ENCODE peak calls at places on chromosome 3, in ten cellular contexts. One of them, this sample, is unnamed.
A peak's percentile ranks its signal among the peaks of the same experiment; 100 is the strongest.

GRCh38 chr3:126498936-126499335 is 18.6 kb downstream of the UROC1 start:
- DNase-seq in hippocampal formation: no peak
- DNase-seq in Kasumi-1: no peak
- DNase-seq in fibroblast of pulmonary artery: no peak
- DNase-seq in EL: no peak
- DNase-seq in psoas muscle: no peak
- DNase-seq in mesothelial cell of epicardium: no peak
- DNase-seq in kidney tubule cell: no peak
- DNase-seq in amniotic epithelial cell: no peak
- DNase-seq in T-helper 2 cell: no peak
- DNase-seq in this sample: no peak

GRCh38 chr3:166593776-166594175 is 756.6 kb upstream of the BCHE start:
- DNase-seq in hippocampal formation: no peak
- DNase-seq in Kasumi-1: no peak
- DNase-seq in fibroblast of pulmonary artery: no peak
- DNase-seq in EL: no peak
- DNase-seq in psoas muscle: no peak
- DNase-seq in mesothelial cell of epicardium: no peak
- DNase-seq in kidney tubule cell: no peak
- DNase-seq in amniotic epithelial cell: no peak
- DNase-seq in T-helper 2 cell: no peak
- DNase-seq in this sample: no peak

GRCh38 chr3:188153498-188153948 is 434 bp upstream of the LPP start:
- DNase-seq in hippocampal formation: peak; percentile 71
- DNase-seq in Kasumi-1: peak; percentile 48
- DNase-seq in fibroblast of pulmonary artery: peak; percentile 97
- DNase-seq in EL: peak; percentile 97
- DNase-seq in psoas muscle: peak; percentile 81
- DNase-seq in mesothelial cell of epicardium: peak; percentile 74
- DNase-seq in kidney tubule cell: peak; percentile 95
- DNase-seq in amniotic epithelial cell: peak; percentile 94
- DNase-seq in T-helper 2 cell: peak; percentile 12
- DNase-seq in this sample: no peak

GRCh38 chr3:75395601-75396315 is 268.4 kb upstream of the FRG2C start:
- DNase-seq in hippocampal formation: no peak
- DNase-seq in Kasumi-1: no peak
- DNase-seq in fibroblast of pulmonary artery: no peak
- DNase-seq in EL: no peak
- DNase-seq in psoas muscle: no peak
- DNase-seq in mesothelial cell of epicardium: no peak
- DNase-seq in kidney tubule cell: no peak
- DNase-seq in amniotic epithelial cell: no peak
- DNase-seq in T-helper 2 cell: no peak
- DNase-seq in this sample: no peak

GRCh38 chr3:27914199-27914598 is 192.1 kb upstream of the EOMES start:
- DNase-seq in hippocampal formation: no peak
- DNase-seq in Kasumi-1: no peak
- DNase-seq in fibroblast of pulmonary artery: peak; percentile 7
- DNase-seq in EL: peak; percentile 3
- DNase-seq in psoas muscle: no peak
- DNase-seq in mesothelial cell of epicardium: no peak
- DNase-seq in kidney tubule cell: no peak
- DNase-seq in amniotic epithelial cell: no peak
- DNase-seq in T-helper 2 cell: no peak
- DNase-seq in this sample: no peak

GRCh38 chr3:124217542-124217941 is 225.6 kb upstream of the ROPN1 start:
- DNase-seq in hippocampal formation: peak; percentile 1
- DNase-seq in Kasumi-1: peak; percentile 72
- DNase-seq in fibroblast of pulmonary artery: peak; percentile 86
- DNase-seq in EL: peak; percentile 55
- DNase-seq in psoas muscle: peak; percentile 27
- DNase-seq in mesothelial cell of epicardium: peak; percentile 42
- DNase-seq in kidney tubule cell: peak; percentile 63
- DNase-seq in amniotic epithelial cell: peak; percentile 78
- DNase-seq in T-helper 2 cell: no peak
- DNase-seq in this sample: no peak

GRCh38 chr3:179528786-179529185 is 33.9 kb upstream of the ACTL6A start:
- DNase-seq in hippocampal formation: no peak
- DNase-seq in Kasumi-1: no peak
- DNase-seq in fibroblast of pulmonary artery: no peak
- DNase-seq in EL: no peak
- DNase-seq in psoas muscle: no peak
- DNase-seq in mesothelial cell of epicardium: no peak
- DNase-seq in kidney tubule cell: peak; percentile 76
- DNase-seq in amniotic epithelial cell: peak; percentile 52
- DNase-seq in T-helper 2 cell: no peak
- DNase-seq in this sample: no peak

GRCh38 chr3:134652409-134652831 is 1.6 kb upstream of the KY start:
- DNase-seq in hippocampal formation: no peak
- DNase-seq in Kasumi-1: no peak
- DNase-seq in fibroblast of pulmonary artery: peak; percentile 34
- DNase-seq in EL: peak; percentile 58
- DNase-seq in psoas muscle: no peak
- DNase-seq in mesothelial cell of epicardium: no peak
- DNase-seq in kidney tubule cell: peak; percentile 62
- DNase-seq in amniotic epithelial cell: no peak
- DNase-seq in T-helper 2 cell: no peak
- DNase-seq in this sample: no peak

GRCh38 chr3:71056327-71056726 is 527.2 kb downstream of the FOXP1 start:
- DNase-seq in hippocampal formation: no peak
- DNase-seq in Kasumi-1: no peak
- DNase-seq in fibroblast of pulmonary artery: peak; percentile 53
- DNase-seq in EL: peak; percentile 71
- DNase-seq in psoas muscle: no peak
- DNase-seq in mesothelial cell of epicardium: no peak
- DNase-seq in kidney tubule cell: peak; percentile 43
- DNase-seq in amniotic epithelial cell: peak; percentile 35
- DNase-seq in T-helper 2 cell: no peak
- DNase-seq in this sample: no peak

GRCh38 chr3:152175576-152175883 is 93.2 kb upstream of the MBNL1 start:
- DNase-seq in hippocampal formation: no peak
- DNase-seq in Kasumi-1: no peak
- DNase-seq in fibroblast of pulmonary artery: peak; percentile 89
- DNase-seq in EL: peak; percentile 88
- DNase-seq in psoas muscle: no peak
- DNase-seq in mesothelial cell of epicardium: no peak
- DNase-seq in kidney tubule cell: peak; percentile 42
- DNase-seq in amniotic epithelial cell: peak; percentile 94
- DNase-seq in T-helper 2 cell: no peak
- DNase-seq in this sample: no peak

GRCh38 chr3:71791634-71792033 is 6.7 kb upstream of the PROK2 start:
- DNase-seq in hippocampal formation: no peak
- DNase-seq in Kasumi-1: no peak
- DNase-seq in fibroblast of pulmonary artery: no peak
- DNase-seq in EL: no peak
- DNase-seq in psoas muscle: no peak
- DNase-seq in mesothelial cell of epicardium: no peak
- DNase-seq in kidney tubule cell: no peak
- DNase-seq in amniotic epithelial cell: no peak
- DNase-seq in T-helper 2 cell: no peak
- DNase-seq in this sample: no peak

GRCh38 chr3:124563376-124563775 is 166.9 kb upstream of the UMPS start:
- DNase-seq in hippocampal formation: no peak
- DNase-seq in Kasumi-1: no peak
- DNase-seq in fibroblast of pulmonary artery: no peak
- DNase-seq in EL: no peak
- DNase-seq in psoas muscle: no peak
- DNase-seq in mesothelial cell of epicardium: no peak
- DNase-seq in kidney tubule cell: peak; percentile 44
- DNase-seq in amniotic epithelial cell: peak; percentile 66
- DNase-seq in T-helper 2 cell: no peak
- DNase-seq in this sample: no peak

GRCh38 chr3:175335229-175335628 is 476.1 kb downstream of the NAALADL2 start:
- DNase-seq in hippocampal formation: no peak
- DNase-seq in Kasumi-1: no peak
- DNase-seq in fibroblast of pulmonary artery: no peak
- DNase-seq in EL: peak; percentile 70
- DNase-seq in psoas muscle: no peak
- DNase-seq in mesothelial cell of epicardium: no peak
- DNase-seq in kidney tubule cell: no peak
- DNase-seq in amniotic epithelial cell: no peak
- DNase-seq in T-helper 2 cell: no peak
- DNase-seq in this sample: no peak

GRCh38 chr3:47096955-47097354 is 67.0 kb downstream of the SETD2 start:
- DNase-seq in hippocampal formation: no peak
- DNase-seq in Kasumi-1: no peak
- DNase-seq in fibroblast of pulmonary artery: peak; percentile 50
- DNase-seq in EL: peak; percentile 75
- DNase-seq in psoas muscle: no peak
- DNase-seq in mesothelial cell of epicardium: no peak
- DNase-seq in kidney tubule cell: peak; percentile 74
- DNase-seq in amniotic epithelial cell: peak; percentile 69
- DNase-seq in T-helper 2 cell: no peak
- DNase-seq in this sample: no peak

GRCh38 chr3:125045194-125045593 is 10.6 kb downstream of the HEG1 start:
- DNase-seq in hippocampal formation: no peak
- DNase-seq in Kasumi-1: no peak
- DNase-seq in fibroblast of pulmonary artery: peak; percentile 65
- DNase-seq in EL: no peak
- DNase-seq in psoas muscle: no peak
- DNase-seq in mesothelial cell of epicardium: no peak
- DNase-seq in kidney tubule cell: no peak
- DNase-seq in amniotic epithelial cell: peak; percentile 80
- DNase-seq in T-helper 2 cell: no peak
- DNase-seq in this sample: no peak

GRCh38 chr3:11542551-11542950 is 101.2 kb downstream of the VGLL4 start:
- DNase-seq in hippocampal formation: no peak
- DNase-seq in Kasumi-1: no peak
- DNase-seq in fibroblast of pulmonary artery: no peak
- DNase-seq in EL: no peak
- DNase-seq in psoas muscle: no peak
- DNase-seq in mesothelial cell of epicardium: no peak
- DNase-seq in kidney tubule cell: no peak
- DNase-seq in amniotic epithelial cell: no peak
- DNase-seq in T-helper 2 cell: no peak
- DNase-seq in this sample: no peak

GRCh38 chr3:189092547-189092946 is 79.2 kb upstream of the TPRG1 start:
- DNase-seq in hippocampal formation: no peak
- DNase-seq in Kasumi-1: no peak
- DNase-seq in fibroblast of pulmonary artery: no peak
- DNase-seq in EL: no peak
- DNase-seq in psoas muscle: no peak
- DNase-seq in mesothelial cell of epicardium: no peak
- DNase-seq in kidney tubule cell: no peak
- DNase-seq in amniotic epithelial cell: no peak
- DNase-seq in T-helper 2 cell: no peak
- DNase-seq in this sample: no peak

GRCh38 chr3:101819649-101820202 is 29.6 kb upstream of the NFKBIZ start:
- DNase-seq in hippocampal formation: no peak
- DNase-seq in Kasumi-1: no peak
- DNase-seq in fibroblast of pulmonary artery: no peak
- DNase-seq in EL: no peak
- DNase-seq in psoas muscle: no peak
- DNase-seq in mesothelial cell of epicardium: no peak
- DNase-seq in kidney tubule cell: no peak
- DNase-seq in amniotic epithelial cell: peak; percentile 35
- DNase-seq in T-helper 2 cell: no peak
- DNase-seq in this sample: no peak

GRCh38 chr3:56923546-56924224 is 121.9 kb upstream of the ARHGEF3 start:
- DNase-seq in hippocampal formation: no peak
- DNase-seq in Kasumi-1: no peak
- DNase-seq in fibroblast of pulmonary artery: peak; percentile 90
- DNase-seq in EL: peak; percentile 19
- DNase-seq in psoas muscle: no peak
- DNase-seq in mesothelial cell of epicardium: no peak
- DNase-seq in kidney tubule cell: peak; percentile 86
- DNase-seq in amniotic epithelial cell: peak; percentile 43
- DNase-seq in T-helper 2 cell: no peak
- DNase-seq in this sample: no peak

GRCh38 chr3:16897254-16897926 is 12.6 kb downstream of the PLCL2 start:
- DNase-seq in hippocampal formation: no peak
- DNase-seq in Kasumi-1: no peak
- DNase-seq in fibroblast of pulmonary artery: no peak
- DNase-seq in EL: peak; percentile 87
- DNase-seq in psoas muscle: no peak
- DNase-seq in mesothelial cell of epicardium: no peak
- DNase-seq in kidney tubule cell: peak; percentile 64
- DNase-seq in amniotic epithelial cell: peak; percentile 16
- DNase-seq in T-helper 2 cell: no peak
- DNase-seq in this sample: no peak

GRCh38 chr3:37862712-37863551 is 1.3 kb downstream of the CTDSPL start:
- DNase-seq in hippocampal formation: peak; percentile 40
- DNase-seq in Kasumi-1: peak; percentile 12
- DNase-seq in fibroblast of pulmonary artery: peak; percentile 53
- DNase-seq in EL: peak; percentile 47
- DNase-seq in psoas muscle: peak; percentile 29
- DNase-seq in mesothelial cell of epicardium: no peak
- DNase-seq in kidney tubule cell: peak; percentile 57
- DNase-seq in amniotic epithelial cell: peak; percentile 75
- DNase-seq in T-helper 2 cell: no peak
- DNase-seq in this sample: no peak

GRCh38 chr3:35295875-35296274 is 343.4 kb upstream of the ARPP21 start:
- DNase-seq in hippocampal formation: no peak
- DNase-seq in Kasumi-1: no peak
- DNase-seq in fibroblast of pulmonary artery: no peak
- DNase-seq in EL: no peak
- DNase-seq in psoas muscle: no peak
- DNase-seq in mesothelial cell of epicardium: no peak
- DNase-seq in kidney tubule cell: no peak
- DNase-seq in amniotic epithelial cell: no peak
- DNase-seq in T-helper 2 cell: no peak
- DNase-seq in this sample: no peak

GRCh38 chr3:28916713-28917499 is 364.0 kb upstream of the RBMS3 start:
- DNase-seq in hippocampal formation: peak; percentile 15
- DNase-seq in Kasumi-1: peak; percentile 39
- DNase-seq in fibroblast of pulmonary artery: peak; percentile 89
- DNase-seq in EL: peak; percentile 60
- DNase-seq in psoas muscle: peak; percentile 48
- DNase-seq in mesothelial cell of epicardium: no peak
- DNase-seq in kidney tubule cell: peak; percentile 55
- DNase-seq in amniotic epithelial cell: peak; percentile 84
- DNase-seq in T-helper 2 cell: no peak
- DNase-seq in this sample: peak; percentile 54

GRCh38 chr3:42667096-42667522 is 13.6 kb downstream of the ZBTB47 start:
- DNase-seq in hippocampal formation: no peak
- DNase-seq in Kasumi-1: no peak
- DNase-seq in fibroblast of pulmonary artery: no peak
- DNase-seq in EL: no peak
- DNase-seq in psoas muscle: peak; percentile 27
- DNase-seq in mesothelial cell of epicardium: no peak
- DNase-seq in kidney tubule cell: no peak
- DNase-seq in amniotic epithelial cell: no peak
- DNase-seq in T-helper 2 cell: no peak
- DNase-seq in this sample: no peak

GRCh38 chr3:29381595-29381994 is 100.7 kb downstream of the RBMS3 start:
- DNase-seq in hippocampal formation: no peak
- DNase-seq in Kasumi-1: no peak
- DNase-seq in fibroblast of pulmonary artery: peak; percentile 49
- DNase-seq in EL: peak; percentile 57
- DNase-seq in psoas muscle: no peak
- DNase-seq in mesothelial cell of epicardium: no peak
- DNase-seq in kidney tubule cell: peak; percentile 37
- DNase-seq in amniotic epithelial cell: peak; percentile 38
- DNase-seq in T-helper 2 cell: no peak
- DNase-seq in this sample: no peak

GRCh38 chr3:126490619-126491018 is 14.9 kb upstream of the ZXDC start:
- DNase-seq in hippocampal formation: no peak
- DNase-seq in Kasumi-1: no peak
- DNase-seq in fibroblast of pulmonary artery: no peak
- DNase-seq in EL: no peak
- DNase-seq in psoas muscle: no peak
- DNase-seq in mesothelial cell of epicardium: no peak
- DNase-seq in kidney tubule cell: no peak
- DNase-seq in amniotic epithelial cell: no peak
- DNase-seq in T-helper 2 cell: no peak
- DNase-seq in this sample: no peak

GRCh38 chr3:30557904-30558303 is 48.5 kb upstream of the TGFBR2 start:
- DNase-seq in hippocampal formation: no peak
- DNase-seq in Kasumi-1: no peak
- DNase-seq in fibroblast of pulmonary artery: no peak
- DNase-seq in EL: no peak
- DNase-seq in psoas muscle: no peak
- DNase-seq in mesothelial cell of epicardium: no peak
- DNase-seq in kidney tubule cell: no peak
- DNase-seq in amniotic epithelial cell: no peak
- DNase-seq in T-helper 2 cell: no peak
- DNase-seq in this sample: no peak

GRCh38 chr3:143613226-143613625 is 235.0 kb downstream of the SLC9A9 start:
- DNase-seq in hippocampal formation: no peak
- DNase-seq in Kasumi-1: no peak
- DNase-seq in fibroblast of pulmonary artery: peak; percentile 32
- DNase-seq in EL: no peak
- DNase-seq in psoas muscle: no peak
- DNase-seq in mesothelial cell of epicardium: no peak
- DNase-seq in kidney tubule cell: no peak
- DNase-seq in amniotic epithelial cell: peak; percentile 87
- DNase-seq in T-helper 2 cell: no peak
- DNase-seq in this sample: no peak